ENCODE peak calls at places on chromosomes 2 and 18, in four cellular contexts. R is K562, B is GM12878, F is HepG2. K is an unnamed sample.

GRCh38 chr18:40938615-40939014 is 1016.4 kb upstream of the PIK3C3 start:
- DNase-seq in R (no peak), F (no peak), B (no peak), K (no peak)

GRCh38 chr2:240144649-240145261 is 4.3 kb upstream of the OTOS start:
- DNase-seq in R (no peak), F (no peak), B (no peak), K (no peak)

GRCh38 chr18:48678237-48679115 is 139.6 kb downstream of the CTIF start:
- DNase-seq in B (no peak), F (no peak), R (no peak), K (no peak)

GRCh38 chr18:45440246-45440645 is 175.0 kb upstream of the SLC14A2 start:
- DNase-seq in R (no peak), B (no peak), F (no peak), K (no peak)

GRCh38 chr2:149613712-149614111 is 26.1 kb upstream of the MMADHC start:
- DNase-seq in R (no peak), B (no peak), F (no peak), K (no peak)

GRCh38 chr2:63054812-63055509 is 4.3 kb downstream of the OTX1 start:
- DNase-seq in B (no peak), R (no peak), F (no peak), K (no peak)

GRCh38 chr2:170409164-170409535 is 231.2 kb downstream of the MYO3B start:
- DNase-seq in B (no peak), R (peak), F (peak), K (peak)

GRCh38 chr18:3689091-3689490 is 239.1 kb downstream of the TGIF1 start:
- DNase-seq in F (no peak), B (no peak), R (no peak), K (no peak)

GRCh38 chr18:78410094-78410786 is 569.4 kb upstream of the SALL3 start:
- DNase-seq in R (no peak), B (no peak), F (no peak), K (no peak)

GRCh38 chr2:112996635-112997034 is 8.6 kb upstream of the IL36A start:
- DNase-seq in F (no peak), B (no peak), R (no peak), K (no peak)

GRCh38 chr2:41540268-41540963 is 507.4 kb upstream of the PKDCC start:
- DNase-seq in B (no peak), R (no peak), F (no peak), K (no peak)

GRCh38 chr2:36352711-36353110 is 2.9 kb upstream of the CRIM1 start:
- DNase-seq in B (no peak), F (peak), R (no peak), K (no peak)

GRCh38 chr2:237892936-237893595 is 33.6 kb downstream of the RAMP1 start:
- DNase-seq in B (no peak), F (no peak), R (no peak), K (no peak)

GRCh38 chr18:79644006-79644665 is 35.5 kb upstream of the CTDP1 start:
- DNase-seq in B (peak), R (peak), F (peak), K (peak)

GRCh38 chr18:43034683-43035500 is 80.6 kb downstream of the RIT2 start:
- DNase-seq in B (no peak), R (no peak), F (no peak), K (no peak)

GRCh38 chr2:27379840-27380625 is 501 bp downstream of the ZNF513 start:
- DNase-seq in R (peak), F (peak), B (no peak), K (no peak)

GRCh38 chr2:178908810-178909209 is 101.6 kb upstream of the TTN start:
- DNase-seq in F (no peak), B (no peak), R (no peak), K (no peak)

GRCh38 chr2:44496130-44496529 is 134.4 kb downstream of the CAMKMT start:
- DNase-seq in B (no peak), F (peak), R (no peak), K (no peak)

GRCh38 chr2:156306821-156307220 is 25.7 kb downstream of the NR4A2 start:
- DNase-seq in F (no peak), B (no peak), R (no peak), K (no peak)

GRCh38 chr18:11981633-11982366 is 493 bp downstream of the IMPA2 start:
- DNase-seq in F (peak), R (no peak), B (no peak), K (peak)

GRCh38 chr18:10114727-10115463 is 201.1 kb downstream of the VAPA start:
- DNase-seq in R (no peak), B (no peak), F (no peak), K (no peak)

GRCh38 chr2:208227581-208228232 is 27.2 kb downstream of the IDH1 start:
- DNase-seq in F (no peak), B (no peak), R (no peak), K (no peak)

GRCh38 chr2:225599856-225600255 is 200.3 kb downstream of the NYAP2 start:
- DNase-seq in R (no peak), B (no peak), F (no peak), K (no peak)

GRCh38 chr2:10305254-10305635 is 2.5 kb downstream of the HPCAL1 start:
- DNase-seq in R (no peak), F (no peak), B (no peak), K (no peak)

GRCh38 chr18:57589162-57589561 is 2.7 kb upstream of the FECH start:
- DNase-seq in F (no peak), B (no peak), R (peak), K (no peak)

GRCh38 chr2:172048996-172049503 is 36.3 kb upstream of the DLX1 start:
- DNase-seq in B (no peak), R (no peak), F (no peak), K (no peak)

GRCh38 chr2:124533226-124533954 is 508.3 kb downstream of the CNTNAP5 start:
- DNase-seq in B (no peak), R (no peak), F (no peak), K (no peak)

GRCh38 chr2:45812039-45812500 is 160.6 kb downstream of the PRKCE start:
- DNase-seq in B (no peak), R (no peak), F (no peak), K (no peak)

GRCh38 chr2:182360663-182361260 is 66.1 kb downstream of the PDE1A start:
- DNase-seq in R (no peak), B (no peak), F (no peak), K (no peak)

DNA sequence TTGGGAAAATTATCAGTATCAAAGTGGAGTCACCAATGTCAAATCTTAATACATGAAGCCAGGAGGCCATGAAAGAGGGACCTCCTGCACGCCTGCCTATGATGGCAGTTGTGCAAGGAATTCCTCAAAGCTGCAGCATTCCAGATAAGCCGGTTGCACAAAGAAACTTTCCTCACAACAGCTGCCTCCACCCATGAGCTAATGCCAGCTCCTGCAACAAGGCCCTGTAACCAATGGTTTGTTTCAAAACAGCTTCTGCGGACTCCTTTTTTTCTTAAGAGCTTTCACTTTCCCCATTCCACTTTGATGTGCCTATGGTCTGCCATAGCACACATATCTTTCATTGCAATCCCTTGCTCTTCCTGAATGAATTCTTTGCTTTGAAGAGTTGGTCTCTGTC is 22.4 kb downstream of the TMEM200C start:
- DNase-seq in F (no peak), B (no peak), R (no peak), K (no peak)
- TF ChIP-seq FOXK2 in F (no peak), B (no peak), R (no peak), K (no peak)

GRCh38 chr18:31278609-31279071 is 39.3 kb upstream of the DSG1 start:
- DNase-seq in R (no peak), B (no peak), F (peak), K (no peak)

GRCh38 chr18:31274915-31275314 is 43.0 kb upstream of the DSG1 start:
- DNase-seq in F (peak), R (no peak), B (no peak), K (peak)

GRCh38 chr18:31273812-31274527 is 44.0 kb upstream of the DSG1 start:
- DNase-seq in F (peak), R (no peak), B (no peak), K (no peak)

GRCh38 chr18:31280502-31280901 is 37.5 kb upstream of the DSG1 start:
- DNase-seq in B (no peak), F (no peak), R (no peak), K (no peak)

GRCh38 chr18:31275722-31276463 is 42.1 kb upstream of the DSG1 start:
- DNase-seq in R (no peak), B (no peak), F (no peak), K (no peak)
- TF ChIP-seq FOXK2 in R (no peak), B (no peak), F (no peak), K (no peak)

DNA sequence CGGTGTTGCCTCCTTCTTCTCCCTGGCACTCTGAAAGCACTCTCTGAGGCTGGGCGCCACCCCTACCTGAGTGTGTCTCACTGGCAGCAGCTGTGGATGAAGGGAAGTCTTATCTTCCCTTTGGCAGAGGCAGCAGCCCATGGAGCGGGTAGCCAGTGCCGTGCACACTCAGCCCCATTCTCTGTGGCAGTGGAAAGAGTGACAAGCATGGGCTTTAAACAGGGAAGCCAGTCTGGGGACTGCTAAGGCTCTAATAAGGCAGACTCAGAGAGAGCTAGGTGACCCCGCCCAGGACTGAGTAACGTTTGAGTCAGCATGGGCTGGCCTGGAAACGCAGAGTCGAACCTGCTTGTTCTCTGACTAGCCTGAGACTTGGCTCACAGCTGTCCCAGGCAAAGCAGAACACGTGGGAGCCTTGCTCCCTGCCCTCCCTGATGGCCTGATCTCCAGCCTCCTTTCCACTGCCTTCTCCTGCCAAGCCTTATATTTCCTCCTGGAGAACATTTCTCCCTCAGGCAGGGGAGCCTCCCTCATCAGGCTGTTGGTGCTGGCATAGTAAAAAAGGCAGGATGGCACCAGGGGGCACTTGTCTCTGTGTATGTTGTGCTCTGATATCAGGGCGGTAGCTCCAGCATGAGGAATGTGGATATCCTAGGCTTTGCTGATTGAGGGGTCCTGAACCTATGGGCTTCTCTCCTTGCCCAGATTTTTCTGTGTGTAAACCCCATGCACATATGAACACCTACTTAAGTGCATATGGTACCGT is 93.9 kb upstream of the LGALSL start:
- DNase-seq in F (peak), B (no peak), R (peak), K (no peak)
- TF ChIP-seq FOXK2 in F (no peak), B (no peak), R (no peak), K (no peak)

GRCh38 chr2:94997981-94998920 is 27.3 kb upstream of the MAL start:
- DNase-seq in F (no peak), R (peak), B (no peak), K (no peak)
- TF ChIP-seq FOXK2 in F (no peak), R (no peak), B (no peak), K (no peak)

GRCh38 chr2:189258604-189259003 is 79.0 kb upstream of the COL5A2 start:
- DNase-seq in B (no peak), F (no peak), R (no peak), K (no peak)

GRCh38 chr2:189255711-189256110 is 76.2 kb upstream of the COL5A2 start:
- DNase-seq in B (no peak), R (no peak), F (no peak), K (no peak)

GRCh38 chr2:189252991-189253680 is 73.6 kb upstream of the COL5A2 start:
- DNase-seq in F (no peak), B (no peak), R (no peak), K (no peak)

GRCh38 chr2:189253841-189254240 is 74.3 kb upstream of the COL5A2 start:
- DNase-seq in F (no peak), R (no peak), B (no peak), K (no peak)

DNA sequence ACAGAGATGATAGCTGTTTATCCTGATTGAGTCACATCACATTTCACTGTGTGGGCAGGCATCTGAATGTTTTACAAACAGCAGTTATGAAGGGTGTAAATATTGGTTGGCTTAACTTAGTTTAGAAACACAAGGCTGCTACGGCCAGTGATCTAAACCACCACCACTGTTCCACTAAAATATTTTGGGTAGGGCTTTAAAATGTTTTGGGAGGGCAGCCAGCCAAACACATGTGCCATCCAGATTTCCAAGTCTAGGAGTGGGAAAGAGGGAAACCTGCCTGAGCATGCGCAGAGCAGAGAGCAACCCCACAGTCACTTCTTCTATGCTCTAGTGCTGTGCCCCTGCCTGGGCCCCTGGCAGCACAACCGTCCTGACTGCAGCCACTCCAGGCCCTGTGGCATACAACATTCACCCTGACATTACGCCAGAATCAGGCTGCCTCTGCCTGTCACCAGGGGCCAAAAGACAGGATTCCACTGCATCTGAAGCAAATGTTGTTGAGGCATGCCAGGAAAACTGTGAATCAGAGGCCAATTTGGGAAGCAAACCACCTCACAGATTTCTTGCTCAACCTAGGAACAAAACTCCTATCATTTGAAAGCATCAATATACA is 74.8 kb upstream of the COL5A2 start:
- DNase-seq in B (no peak), F (no peak), R (no peak), K (no peak)
- TF ChIP-seq FOXK2 in B (no peak), F (no peak), R (no peak), K (no peak)

GRCh38 chr2:47644351-47644750 is 138.6 kb upstream of the MSH6 start:
- DNase-seq in F (no peak), B (no peak), R (no peak), K (no peak)
- TF ChIP-seq FOXK2 in F (no peak), B (no peak), R (no peak), K (no peak)

GRCh38 chr2:147045113-147045512 is 799.7 kb upstream of the ACVR2A start:
- DNase-seq in B (peak), F (peak), R (no peak), K (peak)
- TF ChIP-seq FOXK2 in B (no peak), F (no peak), R (no peak), K (no peak)

K was measured in HEK293T.